ENCODE peak calls at places on chromosomes 11 and 22, in four cellular contexts. D, B, N and U are unnamed samples.

GRCh38 chr11:111422494-111423249 is 43.6 kb upstream of the POU2AF1 start:
- DNase-seq in D (peak; percentile 26), N (peak; percentile 22), B (no peak), U (peak; percentile 62)

GRCh38 chr22:24751518-24751917 is 23.0 kb downstream of the PIWIL3 start:
- DNase-seq in D (no peak), N (no peak), B (no peak), U (no peak)

GRCh38 chr22:27241430-27242110 is 560.0 kb downstream of the MN1 start:
- DNase-seq in N (no peak), B (no peak), D (no peak), U (no peak)

GRCh38 chr22:18081416-18081815 is 3.6 kb downstream of the PEX26 start:
- DNase-seq in N (no peak), B (no peak), D (no peak), U (no peak)

GRCh38 chr11:66119348-66120133 is 49.5 kb downstream of the PACS1 start:
- DNase-seq in D (peak; percentile 94), B (no peak), N (peak; percentile 94), U (no peak)

GRCh38 chr11:25547293-25547692 is 784.6 kb upstream of the ANO3 start:
- DNase-seq in D (no peak), B (no peak), N (no peak), U (no peak)

GRCh38 chr22:39524753-39525657 is 4.6 kb downstream of the ATF4 start:
- DNase-seq in B (no peak), D (no peak), N (no peak), U (no peak)

GRCh38 chr11:68848429-68848828 is 6.7 kb upstream of the CPT1A start:
- DNase-seq in N (no peak), D (no peak), B (no peak), U (no peak)

GRCh38 chr11:70174846-70175764 is 28.0 kb upstream of the FADD start:
- DNase-seq in N (no peak), B (no peak), D (no peak), U (no peak)

GRCh38 chr11:122784325-122785155 is 53.8 kb upstream of the CRTAM start:
- DNase-seq in D (peak; percentile 98), N (peak; percentile 98), B (no peak), U (no peak)

GRCh38 chr22:36765131-36765942 is 10.6 kb downstream of the IFT27 start:
- DNase-seq in D (no peak), N (no peak), B (no peak), U (no peak)

GRCh38 chr22:41425704-41426365 is 20.8 kb downstream of the TOB2 start:
- DNase-seq in B (no peak), N (no peak), D (no peak), U (no peak)

GRCh38 chr22:40509401-40510134 is 127.0 kb downstream of the MRTFA start:
- DNase-seq in B (no peak), D (peak; percentile 96), N (peak; percentile 92), U (no peak)

GRCh38 chr11:72039108-72039850 is 40.6 kb downstream of the IL18BP start:
- DNase-seq in N (peak; percentile 28), B (no peak), D (peak; percentile 60), U (no peak)

GRCh38 chr11:28835790-28836189 is 727.6 kb downstream of the METTL15 start:
- DNase-seq in D (peak; percentile 57), B (no peak), N (peak; percentile 73), U (no peak)

GRCh38 chr11:73406131-73406530 is 29.9 kb downstream of the RELT start:
- DNase-seq in N (no peak), B (no peak), D (no peak), U (no peak)

GRCh38 chr22:38290347-38290746 is 17.5 kb upstream of the TMEM184B start:
- DNase-seq in N (no peak), B (no peak), D (no peak), U (no peak)